ENCODE peak calls at places on chromosomes 1 and 21, in ten cellular contexts. R is psoas muscle; A is BJ; J is cardiac fibroblast; C is CD4-positive, alpha-beta T cell; Q is A549; U is kidney; I is neural crest cell; W is fibroblast of lung; M is endodermal cell. T is an unnamed sample.

GRCh38 chr1:170714163-170714562 is 50.2 kb downstream of the PRRX1 start:
- DNase-seq in R (no peak), A (peak), J (no peak), C (no peak), Q (no peak), U (no peak), I (no peak), W (no peak), M (no peak), T (no peak)

GRCh38 chr1:156420209-156421061 is 51.4 kb downstream of the RHBG start:
- DNase-seq in R (no peak), A (no peak), J (no peak), C (peak), Q (no peak), U (no peak), I (no peak), W (no peak), M (peak), T (peak)

GRCh38 chr21:38355992-38356781 is 99.4 kb downstream of the KCNJ15 start:
- DNase-seq in R (peak), A (no peak), J (peak), C (peak), Q (peak), U (peak), I (peak), W (peak), M (peak), T (peak)

GRCh38 chr1:89822109-89822962 is 1.5 kb downstream of the LRRC8D start:
- DNase-seq in R (no peak), A (no peak), J (no peak), C (no peak), Q (peak), U (peak), I (no peak), W (no peak), M (peak), T (no peak)

GRCh38 chr21:38488640-38489282 is 9.5 kb downstream of the ERG start:
- DNase-seq in R (no peak), A (no peak), J (no peak), C (no peak), Q (no peak), U (no peak), I (no peak), W (no peak), M (no peak), T (no peak)

GRCh38 chr1:31784356-31785019 is 20.3 kb upstream of the ADGRB2 start:
- DNase-seq in R (peak), A (no peak), J (no peak), C (no peak), Q (no peak), U (peak), I (no peak), W (no peak), M (peak), T (no peak)

GRCh38 chr1:58074702-58075578 is 471.6 kb downstream of the OMA1 start:
- DNase-seq in R (no peak), A (no peak), J (no peak), C (no peak), Q (no peak), U (no peak), I (no peak), W (no peak), M (no peak), T (no peak)

GRCh38 chr1:231059566-231060193 is 19.6 kb upstream of the FAM89A start:
- DNase-seq in R (no peak), A (no peak), J (no peak), C (no peak), Q (no peak), U (no peak), I (no peak), W (peak), M (no peak), T (no peak)

GRCh38 chr1:62356257-62356835 is 37.1 kb upstream of the KANK4 start:
- DNase-seq in R (no peak), A (peak), J (peak), C (no peak), Q (peak), U (no peak), I (no peak), W (peak), M (no peak), T (no peak)

GRCh38 chr1:197980457-197980856 is 63.3 kb downstream of the LHX9 start:
- DNase-seq in R (no peak), A (no peak), J (no peak), C (no peak), Q (no peak), U (no peak), I (no peak), W (no peak), M (no peak), T (no peak)

GRCh38 chr1:243849089-243850012 is 692 bp downstream of the AKT3 start:
- DNase-seq in R (peak), A (peak), J (peak), C (peak), Q (peak), U (peak), I (peak), W (peak), M (peak), T (peak)

GRCh38 chr1:106571109-106571508 is 485.4 kb upstream of the PRMT6 start:
- DNase-seq in R (no peak), A (no peak), J (no peak), C (no peak), Q (no peak), U (no peak), I (no peak), W (peak), M (no peak), T (no peak)

GRCh38 chr1:113980120-113980519 is 846 bp downstream of the OLFML3 start:
- DNase-seq in R (peak), A (no peak), J (peak), C (no peak), Q (no peak), U (peak), I (no peak), W (peak), M (no peak), T (no peak)

GRCh38 chr1:59595774-59596173 is 219.0 kb upstream of the HOOK1 start:
- DNase-seq in R (no peak), A (peak), J (peak), C (no peak), Q (no peak), U (no peak), I (no peak), W (peak), M (no peak), T (no peak)

GRCh38 chr21:37168666-37169065 is 95.6 kb downstream of the TTC3 start:
- DNase-seq in R (peak), A (no peak), J (no peak), C (no peak), Q (no peak), U (no peak), I (no peak), W (no peak), M (no peak), T (no peak)

GRCh38 chr21:37164742-37165141 is 91.7 kb downstream of the TTC3 start:
- DNase-seq in R (no peak), A (no peak), J (no peak), C (no peak), Q (no peak), U (no peak), I (no peak), W (no peak), M (no peak), T (no peak)

GRCh38 chr21:37172646-37173045 is 94.5 kb downstream of the VPS26C start:
- DNase-seq in R (no peak), A (no peak), J (no peak), C (no peak), Q (no peak), U (no peak), I (no peak), W (no peak), M (no peak), T (no peak)

GRCh38 chr21:37165606-37166005 is 92.6 kb downstream of the TTC3 start:
- DNase-seq in R (no peak), A (no peak), J (no peak), C (no peak), Q (no peak), U (no peak), I (no peak), W (no peak), M (no peak), T (no peak)

GRCh38 chr21:37166733-37167132 is 93.7 kb downstream of the TTC3 start:
- DNase-seq in R (no peak), A (no peak), J (no peak), C (no peak), Q (peak), U (no peak), I (no peak), W (no peak), M (peak), T (no peak)
- TF ChIP-seq CTCF in R (peak), A (no peak), J (no peak), C (no peak), Q (peak), U (peak), I (peak), W (no peak), M (peak), T (peak)

DNA sequence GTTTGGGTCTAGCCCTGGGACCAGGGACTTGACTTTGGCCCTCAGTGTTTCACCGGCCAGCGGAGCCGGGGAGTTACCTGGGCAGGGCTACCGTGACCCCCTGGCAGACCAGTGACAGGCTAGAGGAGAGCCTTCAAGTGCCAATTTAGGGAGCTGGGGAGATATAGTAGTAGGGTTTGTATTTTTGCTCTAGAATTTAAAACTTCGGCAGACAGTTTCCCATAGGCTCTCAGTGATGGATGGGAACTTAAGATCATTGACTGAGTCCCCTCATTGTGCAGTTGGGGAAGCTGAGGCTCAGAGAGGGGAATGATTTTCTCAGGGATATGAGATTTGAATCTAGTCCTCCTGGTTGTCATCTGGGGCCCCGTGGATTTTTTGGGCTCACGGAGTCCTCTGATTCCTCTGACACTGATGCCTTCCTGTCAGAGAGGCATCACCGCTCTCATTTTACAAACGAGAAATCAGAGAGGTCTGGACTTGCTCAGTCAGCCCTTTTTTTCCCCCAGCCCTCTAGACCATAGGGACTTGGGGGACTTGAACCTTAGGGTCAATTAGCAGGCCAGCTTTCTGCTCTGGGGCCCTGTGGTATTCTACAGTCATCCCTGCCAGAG is 58.3 kb upstream of the ACOT11 start:
- DNase-seq in R (no peak), A (no peak), J (no peak), C (no peak), Q (no peak), U (no peak), I (no peak), W (no peak), M (no peak), T (no peak)
- TF ChIP-seq CTCF in R (no peak), A (no peak), J (no peak), C (peak), Q (peak), U (no peak), I (peak), W (no peak), M (peak), T (no peak)

GRCh38 chr1:209585672-209586071 is 2.2 kb downstream of the CAMK1G start:
- DNase-seq in R (peak), A (no peak), J (peak), C (no peak), Q (no peak), U (peak), I (peak), W (peak), M (peak), T (no peak)
- TF ChIP-seq CTCF in R (no peak), A (peak), J (no peak), C (no peak), Q (no peak), U (no peak), I (peak), W (no peak), M (no peak), T (no peak)

GRCh38 chr1:174074757-174075156 is 52.6 kb upstream of the RC3H1 start:
- DNase-seq in R (no peak), A (no peak), J (peak), C (no peak), Q (peak), U (no peak), I (no peak), W (peak), M (no peak), T (no peak)
- TF ChIP-seq CTCF in R (peak), A (peak), J (peak), C (peak), Q (peak), U (peak), I (peak), W (no peak), M (peak), T (peak)

GRCh38 chr1:77143529-77144121 is 75.6 kb downstream of the PIGK start:
- DNase-seq in R (no peak), A (no peak), J (peak), C (no peak), Q (peak), U (no peak), I (no peak), W (no peak), M (no peak), T (no peak)
- TF ChIP-seq CTCF in R (peak), A (peak), J (peak), C (peak), Q (peak), U (no peak), I (peak), W (no peak), M (peak), T (no peak)